ENCODE peak calls at places on chromosomes 11 and 22, in six cellular contexts. M is astrocyte of the cerebellum, F is GM06990, R is foreskin fibroblast, A is AG09309, U is prostate gland. D is an unnamed sample.

GRCh38 chr11:17012712-17013547 is 1.3 kb downstream of the PLEKHA7 start:
- DNase-seq in M (peak; percentile 13), F (no peak), R (peak; percentile 51), A (peak; percentile 10), U (peak; percentile 27), D (no peak)

GRCh38 chr22:27545071-27545470 is 256.5 kb downstream of the MN1 start:
- DNase-seq in M (no peak), F (no peak), R (no peak), A (no peak), U (no peak), D (no peak)

GRCh38 chr11:102647430-102647829 is 22.3 kb upstream of the MMP20 start:
- DNase-seq in M (no peak), F (no peak), R (peak; percentile 21), A (no peak), U (no peak), D (no peak)

GRCh38 chr11:128416976-128417375 is 170.4 kb downstream of the ETS1 start:
- DNase-seq in M (no peak), F (no peak), R (no peak), A (no peak), U (no peak), D (no peak)

GRCh38 chr11:28536504-28537267 is 428.5 kb downstream of the METTL15 start:
- DNase-seq in M (no peak), F (no peak), R (no peak), A (no peak), U (no peak), D (no peak)

GRCh38 chr11:66333896-66334604 is 2.2 kb downstream of the RIN1 start:
- DNase-seq in M (no peak), F (no peak), R (no peak), A (no peak), U (no peak), D (no peak)

GRCh38 chr11:46330154-46330886 is 16.9 kb upstream of the DGKZ start:
- DNase-seq in M (no peak), F (no peak), R (no peak), A (no peak), U (no peak), D (no peak)

GRCh38 chr11:9057888-9058287 is 33.5 kb downstream of the SCUBE2 start:
- DNase-seq in M (no peak), F (no peak), R (no peak), A (no peak), U (no peak), D (no peak)

DNA sequence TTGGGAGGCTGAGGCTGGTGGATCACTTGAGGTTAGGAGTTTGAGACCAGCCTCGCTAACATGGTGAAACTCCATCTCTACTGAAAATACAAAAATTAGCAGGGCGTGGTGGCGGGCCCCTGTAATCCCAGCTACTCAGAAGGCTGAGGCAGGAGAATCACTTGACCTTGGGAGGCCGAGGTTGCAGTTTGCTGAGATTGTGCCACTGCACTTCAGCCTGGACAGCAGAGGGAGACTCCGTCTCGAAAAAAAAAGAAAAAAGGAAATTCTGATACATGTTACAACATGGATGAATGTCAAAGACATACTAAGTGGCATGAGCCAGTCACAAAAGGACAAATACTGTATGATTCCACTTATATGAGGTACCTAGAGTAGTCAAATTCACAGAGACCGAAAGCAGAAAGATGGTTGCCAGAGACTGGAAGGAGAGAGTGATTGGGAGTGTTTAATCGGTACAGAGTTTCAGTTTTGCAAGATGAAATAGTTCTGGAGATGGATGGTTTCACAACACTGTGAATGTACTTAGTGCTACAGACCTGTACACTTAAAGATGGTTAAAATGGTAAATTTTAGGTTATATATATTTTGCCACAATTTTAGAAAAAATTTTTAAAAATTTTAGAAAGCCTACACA is 92.3 kb downstream of the BLID start:
- DNase-seq in M (no peak), F (no peak), R (no peak), A (no peak), U (no peak), D (no peak)
- TF ChIP-seq CTCF in M (peak; percentile 4), F (no peak), R (peak; percentile 22), A (peak; percentile 27), U (no peak), D (no peak)

GRCh38 chr11:59755701-59756495 is 722 bp downstream of the STX3 start:
- DNase-seq in M (peak; percentile 26), F (no peak), R (peak; percentile 77), A (peak; percentile 11), U (peak; percentile 81), D (peak; percentile 35)
- TF ChIP-seq CTCF in M (no peak), F (no peak), R (no peak), A (no peak), U (no peak), D (no peak)

GRCh38 chr22:37782340-37783168 is 25.2 kb upstream of the GCAT start:
- DNase-seq in M (no peak), F (no peak), R (peak; percentile 85), A (no peak), U (no peak), D (no peak)
- TF ChIP-seq CTCF in M (no peak), F (peak; percentile 10), R (peak; percentile 16), A (no peak), U (no peak), D (no peak)

GRCh38 chr11:2812371-2812991 is 73.1 kb downstream of the CDKN1C start:
- DNase-seq in M (no peak), F (no peak), R (no peak), A (no peak), U (no peak), D (no peak)
- TF ChIP-seq CTCF in M (no peak), F (no peak), R (no peak), A (no peak), U (no peak), D (no peak)

DNA sequence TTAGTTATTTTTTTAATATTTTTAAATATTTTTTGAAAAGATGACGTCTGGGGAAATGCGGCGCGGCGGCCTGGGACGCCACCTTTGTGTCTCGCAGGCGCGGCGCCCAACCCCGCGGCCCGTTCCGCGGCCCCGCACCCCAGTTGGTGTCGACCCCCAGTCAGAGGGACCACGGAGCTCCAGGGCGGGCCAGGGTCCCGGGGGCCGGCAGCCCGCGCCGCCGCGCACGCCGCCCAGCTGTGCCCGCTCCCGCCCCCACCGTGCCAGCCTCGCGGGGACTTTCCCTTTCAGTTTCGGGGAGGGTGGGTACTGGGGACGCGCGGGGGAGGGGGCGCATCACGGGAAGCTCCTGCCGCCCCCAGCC is 1.6 kb downstream of the CCND1 start:
- DNase-seq in M (no peak), F (no peak), R (no peak), A (no peak), U (no peak), D (peak; percentile 73)
- TF ChIP-seq CTCF in M (no peak), F (no peak), R (no peak), A (no peak), U (no peak), D (peak; percentile 16)

GRCh38 chr11:68798221-68798813 is 43.4 kb downstream of the CPT1A start:
- DNase-seq in M (no peak), F (no peak), R (no peak), A (no peak), U (no peak), D (peak; percentile 56)
- TF ChIP-seq CTCF in M (peak; percentile 65), F (peak; percentile 74), R (peak; percentile 63), A (peak; percentile 69), U (no peak), D (peak; percentile 66)